ENCODE peak calls at places on chromosomes 4 and X, in ten cellular contexts. K is heart left ventricle, F is mammary epithelial cell, H is neural crest cell, T is A549, N is astrocyte of the spinal cord, Q is heart right ventricle, R is GM12865, G is H9, J is tibial artery. W is an unnamed sample.

GRCh38 chr4:73599182-73599581 is 21.1 kb downstream of the RASSF6 start:
- DNase-seq in K (no peak), F (peak; percentile 96), H (no peak), T (peak; percentile 91), N (peak; percentile 76), Q (no peak), R (no peak), G (peak; percentile 82), J (no peak), W (no peak)

GRCh38 chr4:153909672-153910071 is 120.8 kb upstream of the SFRP2 start:
- DNase-seq in K (no peak), F (no peak), H (no peak), T (no peak), N (no peak), Q (no peak), R (no peak), G (no peak), J (no peak), W (no peak)

GRCh38 chr4:76689079-76689817 is 208.7 kb downstream of the SOWAHB start:
- DNase-seq in K (peak; percentile 59), F (peak; percentile 68), H (peak; percentile 39), T (peak; percentile 31), N (peak; percentile 39), Q (peak; percentile 48), R (peak; percentile 49), G (peak; percentile 82), J (peak; percentile 72), W (no peak)

GRCh38 chr4:78542373-78542772 is 9.2 kb upstream of the ANXA3 start:
- DNase-seq in K (no peak), F (peak; percentile 68), H (no peak), T (peak; percentile 65), N (no peak), Q (no peak), R (no peak), G (no peak), J (no peak), W (no peak)

GRCh38 chr4:162645381-162645780 is 481.6 kb upstream of the FSTL5 start:
- DNase-seq in K (no peak), F (no peak), H (no peak), T (peak; percentile 23), N (no peak), Q (no peak), R (no peak), G (no peak), J (no peak), W (no peak)

GRCh38 chr4:174697896-174698295 is 131.2 kb downstream of the GLRA3 start:
- DNase-seq in K (no peak), F (no peak), H (no peak), T (no peak), N (no peak), Q (no peak), R (no peak), G (no peak), J (no peak), W (no peak)

GRCh38 chrX:133542476-133542875 is 127.2 kb upstream of the GPC4 start:
- DNase-seq in K (no peak), F (no peak), H (no peak), T (no peak), N (no peak), Q (no peak), R (no peak), G (no peak), J (no peak), W (no peak)

GRCh38 chr4:100898844-100899243 is 381.0 kb upstream of the EMCN start:
- DNase-seq in K (no peak), F (no peak), H (no peak), T (no peak), N (no peak), Q (no peak), R (no peak), G (no peak), J (no peak), W (no peak)

GRCh38 chr4:7651461-7651921 is 216.8 kb upstream of the PSAPL1 start:
- DNase-seq in K (no peak), F (peak; percentile 75), H (no peak), T (no peak), N (peak; percentile 58), Q (no peak), R (no peak), G (peak; percentile 61), J (no peak), W (no peak)

GRCh38 chrX:34586507-34586906 is 70.6 kb downstream of the TMEM47 start:
- DNase-seq in K (no peak), F (no peak), H (no peak), T (no peak), N (no peak), Q (no peak), R (no peak), G (no peak), J (no peak), W (no peak)

GRCh38 chrX:155666741-155667140 is 54.0 kb upstream of the TMLHE start:
- DNase-seq in K (no peak), F (no peak), H (no peak), T (no peak), N (no peak), Q (no peak), R (no peak), G (no peak), J (no peak), W (no peak)

DNA sequence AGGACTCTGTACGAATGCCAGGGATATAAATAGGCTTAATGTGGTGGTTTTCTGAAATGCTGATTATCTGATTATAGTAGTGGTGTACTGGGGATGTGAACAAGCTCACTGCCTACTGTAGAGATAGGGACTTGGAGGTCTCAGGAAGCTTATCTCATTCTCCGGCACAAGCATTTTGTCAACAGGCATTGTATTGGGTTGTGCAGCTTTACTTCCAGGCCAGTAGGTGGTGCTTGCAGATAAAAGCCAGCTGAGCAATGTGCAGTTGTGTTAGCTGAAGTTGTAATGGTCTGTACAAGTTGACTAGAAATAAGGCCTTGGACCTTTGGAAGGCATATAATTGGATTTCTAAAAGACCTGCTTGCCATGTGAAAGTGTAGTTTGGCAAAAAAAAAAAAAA is 49.5 kb upstream of the TMLHE start:
- DNase-seq in K (no peak), F (no peak), H (no peak), T (peak; percentile 13), N (no peak), Q (no peak), R (peak; percentile 2), G (no peak), J (no peak), W (no peak)
- TF ChIP-seq CTCF in K (no peak), F (peak; percentile 55), H (no peak), T (no peak), N (peak; percentile 22), Q (peak; percentile 13), R (peak; percentile 11), G (peak; percentile 58), J (no peak), W (no peak)

DNA sequence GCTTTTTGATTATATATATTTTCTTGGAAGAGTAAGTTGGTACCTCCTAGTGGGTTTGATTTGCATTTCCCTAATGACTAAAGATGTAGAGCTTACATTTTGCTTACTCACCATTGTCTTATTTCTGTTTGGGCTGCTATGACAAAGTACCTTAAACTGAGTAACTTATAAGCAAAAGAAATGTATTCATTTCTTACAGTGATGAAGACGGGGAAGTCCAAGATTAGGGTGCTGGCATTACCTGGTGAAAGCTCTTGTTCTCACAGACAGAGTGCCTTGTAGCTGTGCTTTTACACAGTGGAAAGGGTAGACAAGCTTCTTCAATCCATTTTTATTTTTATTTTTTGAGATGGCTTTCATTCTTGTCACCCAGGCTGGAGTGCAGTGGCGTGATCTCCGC is 229.2 kb upstream of the AGA start:
- DNase-seq in K (no peak), F (no peak), H (no peak), T (no peak), N (no peak), Q (no peak), R (no peak), G (no peak), J (no peak), W (no peak)
- TF ChIP-seq CTCF in K (no peak), F (no peak), H (no peak), T (no peak), N (no peak), Q (no peak), R (no peak), G (no peak), J (no peak), W (no peak)

GRCh38 chr4:23207059-23207458 is 514.3 kb downstream of the GBA3 start:
- DNase-seq in K (no peak), F (no peak), H (no peak), T (no peak), N (no peak), Q (no peak), R (no peak), G (no peak), J (no peak), W (no peak)

GRCh38 chr4:23213198-23213597 is 520.5 kb downstream of the GBA3 start:
- DNase-seq in K (no peak), F (no peak), H (no peak), T (no peak), N (peak; percentile 36), Q (no peak), R (no peak), G (no peak), J (no peak), W (no peak)

GRCh38 chr4:23212558-23212957 is 519.8 kb downstream of the GBA3 start:
- DNase-seq in K (no peak), F (no peak), H (no peak), T (no peak), N (peak; percentile 3), Q (no peak), R (no peak), G (no peak), J (no peak), W (no peak)
- TF ChIP-seq CTCF in K (no peak), F (no peak), H (no peak), T (no peak), N (no peak), Q (no peak), R (no peak), G (no peak), J (no peak), W (no peak)

GRCh38 chrX:129840334-129840733 is 3.4 kb downstream of the ZDHHC9 start:
- DNase-seq in K (no peak), F (no peak), H (no peak), T (no peak), N (no peak), Q (no peak), R (no peak), G (no peak), J (no peak), W (no peak)
- TF ChIP-seq CTCF in K (no peak), F (no peak), H (no peak), T (no peak), N (no peak), Q (no peak), R (no peak), G (no peak), J (no peak), W (no peak)

DNA sequence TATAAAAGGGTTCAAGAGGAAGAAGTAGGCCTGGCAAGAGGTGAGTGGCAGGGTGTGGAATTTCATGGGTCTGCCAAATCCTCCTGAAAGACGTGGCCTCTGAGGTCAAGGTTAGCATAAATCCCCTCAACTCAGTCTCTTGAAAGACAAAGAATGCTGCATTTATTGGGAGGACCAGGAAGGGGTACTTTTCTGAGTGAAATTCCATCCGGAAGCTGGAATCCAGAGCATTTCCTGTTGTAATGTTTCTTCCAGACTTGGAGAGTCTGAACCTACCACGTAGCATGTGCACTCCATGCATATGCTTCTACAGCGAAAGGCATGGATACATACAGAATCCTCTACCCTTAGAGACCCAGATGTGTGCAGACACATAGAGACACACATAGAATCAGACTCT is 13.4 kb upstream of the FGD1 start:
- DNase-seq in K (no peak), F (no peak), H (no peak), T (no peak), N (no peak), Q (no peak), R (no peak), G (no peak), J (no peak), W (no peak)
- TF ChIP-seq CTCF in K (no peak), F (no peak), H (no peak), T (no peak), N (no peak), Q (no peak), R (no peak), G (no peak), J (no peak), W (no peak)